ENCODE peak calls at places on chromosomes 16 and 17, in eight cellular contexts. H is effector memory CD4-positive, alpha-beta T cell; E is endothelial cell; G is NCI-H2081; D is stimulated activated CD4-positive, alpha-beta T cell treated with anti-CD3 and anti-CD28 coated beads, Interleukin-1b, Interleukin-23, amount 100 ng/mL, for 1 hour; I is WTC11; Y is HCT116; C is RWPE1. L is an unnamed sample.

GRCh38 chr17:55168970-55169687 is 95.6 kb upstream of the HLF start:
- DNase-seq in C (no peak), G (no peak), Y (no peak), I (no peak), D (no peak), E (no peak), H (no peak), L (no peak)

GRCh38 chr17:76909971-76910760 is 42.0 kb downstream of the MGAT5B start:
- DNase-seq in G (no peak), D (peak), C (peak), I (peak), H (peak), E (peak), Y (peak), L (no peak)

GRCh38 chr16:84518804-84519341 is 14.4 kb upstream of the MEAK7 start:
- DNase-seq in H (peak), D (no peak), I (no peak), C (no peak), E (no peak), Y (no peak), G (peak), L (no peak)

GRCh38 chr17:64615025-64615677 is 47.0 kb downstream of the SMURF2 start:
- DNase-seq in C (no peak), D (no peak), I (no peak), G (no peak), H (no peak), Y (no peak), E (no peak), L (no peak)

GRCh38 chr16:89093602-89094251 is at the start of gene ACSF3:
- DNase-seq in C (peak), H (peak), D (peak), G (peak), E (peak), I (peak), Y (no peak), L (no peak)

GRCh38 chr16:58614212-58614611 is 15.4 kb downstream of the CNOT1 start:
- DNase-seq in E (no peak), C (peak), Y (no peak), I (no peak), H (no peak), D (no peak), G (no peak), L (no peak)

GRCh38 chr16:19875900-19876299 is 8.7 kb downstream of the GPRC5B start:
- DNase-seq in E (no peak), D (no peak), I (no peak), G (no peak), C (no peak), Y (no peak), H (no peak), L (no peak)

GRCh38 chr16:31105677-31106213 is 2.4 kb upstream of the BCKDK start:
- DNase-seq in D (peak), I (peak), C (no peak), E (peak), Y (no peak), H (peak), G (no peak), L (no peak)

GRCh38 chr17:28473542-28473941 is at the start of gene SLC13A2:
- DNase-seq in G (no peak), E (no peak), H (no peak), Y (no peak), C (no peak), I (peak), D (no peak), L (no peak)

GRCh38 chr17:80464486-80464885 is 11.9 kb downstream of the NPTX1 start:
- DNase-seq in I (no peak), H (no peak), E (no peak), D (no peak), C (no peak), Y (no peak), G (no peak), L (no peak)

GRCh38 chr16:525520-526180 is 1.9 kb upstream of the CAPN15 start:
- DNase-seq in H (no peak), G (no peak), E (no peak), C (peak), Y (peak), I (no peak), D (peak), L (peak)

GRCh38 chr17:3979276-3979583 is 15.0 kb upstream of the ATP2A3 start:
- DNase-seq in I (no peak), D (no peak), Y (no peak), H (no peak), G (no peak), C (no peak), E (no peak), L (no peak)

GRCh38 chr17:5014357-5014756 is 16.6 kb downstream of the KIF1C start:
- DNase-seq in C (no peak), D (no peak), Y (no peak), G (no peak), E (no peak), H (no peak), I (no peak), L (no peak)

GRCh38 chr16:5895137-5895536 is 797.5 kb upstream of the EEF2KMT start:
- DNase-seq in C (no peak), I (no peak), H (no peak), E (no peak), G (no peak), Y (no peak), D (no peak), L (no peak)

GRCh38 chr16:49890876-49891275 is 35.0 kb upstream of the ZNF423 start:
- DNase-seq in E (peak), I (peak), D (no peak), Y (no peak), G (no peak), H (no peak), C (no peak), L (no peak)

GRCh38 chr17:68006797-68007196 is 10.5 kb upstream of the C17orf58 start:
- DNase-seq in G (no peak), H (no peak), C (no peak), Y (no peak), D (no peak), E (no peak), I (no peak), L (no peak)

GRCh38 chr16:59236804-59237463 is 502.8 kb upstream of the GOT2 start:
- DNase-seq in Y (no peak), I (no peak), G (no peak), D (no peak), C (no peak), H (no peak), E (no peak), L (no peak)

GRCh38 chr17:50128441-50129302 is 1.3 kb downstream of the SAMD14 start:
- DNase-seq in I (peak), E (peak), C (no peak), Y (no peak), H (no peak), G (no peak), D (no peak), L (no peak)

GRCh38 chr16:50836121-50836541 is 94.2 kb downstream of the CYLD start:
- DNase-seq in G (no peak), D (no peak), I (no peak), C (no peak), Y (no peak), H (no peak), E (no peak), L (no peak)

GRCh38 chr17:17028059-17028877 is 14.0 kb upstream of the MPRIP start:
- DNase-seq in C (peak), G (no peak), E (no peak), H (no peak), Y (peak), I (peak), D (no peak), L (no peak)

GRCh38 chr17:8015957-8016631 is 13.7 kb downstream of the GUCY2D start:
- DNase-seq in D (no peak), C (no peak), H (no peak), G (no peak), E (peak), Y (no peak), I (peak), L (no peak)

GRCh38 chr16:8489580-8489979 is 100.7 kb downstream of the TMEM114 start:
- DNase-seq in D (no peak), Y (no peak), H (no peak), G (no peak), E (no peak), I (no peak), C (no peak), L (no peak)

GRCh38 chr16:3520398-3520797 is 19.6 kb downstream of the CLUAP1 start:
- DNase-seq in G (no peak), H (no peak), E (no peak), D (no peak), C (no peak), Y (no peak), I (no peak), L (no peak)

GRCh38 chr16:73878616-73879015 is 418.0 kb upstream of the PSMD7 start:
- DNase-seq in H (no peak), I (no peak), C (peak), D (no peak), Y (peak), G (peak), E (no peak), L (peak)

GRCh38 chr17:69455040-69455439 is 40.5 kb downstream of the MAP2K6 start:
- DNase-seq in D (no peak), I (no peak), E (no peak), Y (no peak), G (no peak), H (no peak), C (no peak), L (no peak)

GRCh38 chr16:55571-56136 is 2.0 kb downstream of the SNRNP25 start:
- DNase-seq in Y (no peak), E (no peak), D (no peak), G (no peak), C (no peak), I (no peak), H (no peak), L (no peak)

GRCh38 chr17:42179911-42180410 is 981 bp downstream of the KCNH4 start:
- DNase-seq in I (peak), Y (no peak), C (peak), E (peak), H (no peak), D (no peak), G (no peak), L (no peak)

GRCh38 chr17:8192070-8192815 is 2.3 kb upstream of the BORCS6 start:
- DNase-seq in H (peak), C (peak), E (peak), Y (no peak), D (no peak), I (peak), G (peak), L (peak)

GRCh38 chr17:49707246-49707607 is 537 bp downstream of the SLC35B1 start:
- DNase-seq in G (no peak), C (no peak), D (no peak), Y (no peak), E (no peak), I (no peak), H (no peak), L (no peak)

GRCh38 chr17:79987187-79987889 is 48.3 kb downstream of the TBC1D16 start:
- DNase-seq in D (no peak), Y (peak), I (no peak), H (no peak), G (no peak), C (no peak), E (no peak), L (no peak)

GRCh38 chr17:6374761-6375312 is 60.1 kb downstream of the AIPL1 start:
- DNase-seq in D (peak), H (no peak), C (peak), E (no peak), Y (peak), I (peak), G (no peak), L (no peak)

L was measured in HS-5.